ENCODE peak calls at places on chromosome 3, in seven cellular contexts. L is fibroblast of pulmonary artery; P is CD8-positive, alpha-beta T cell; Z is PC-9; U is AG09309; N is lower leg skin; J is HL-60. Q is an unnamed sample.

GRCh38 chr3:124108446-124108845 is 116.5 kb upstream of the ROPN1 start:
- DNase-seq in L (no peak), P (no peak), Z (no peak), U (no peak), N (no peak), J (no peak), Q (no peak)

GRCh38 chr3:170603770-170604510 is 18.1 kb upstream of the SLC7A14 start:
- DNase-seq in L (peak), P (no peak), Z (no peak), U (no peak), N (no peak), J (no peak), Q (no peak)

GRCh38 chr3:179973931-179974361 is 62.8 kb downstream of the PEX5L start:
- DNase-seq in L (no peak), P (no peak), Z (no peak), U (no peak), N (no peak), J (no peak), Q (no peak)

GRCh38 chr3:126526668-126527005 is 2.7 kb downstream of the CHST13 start:
- DNase-seq in L (no peak), P (no peak), Z (no peak), U (no peak), N (no peak), J (no peak), Q (no peak)

GRCh38 chr3:169146112-169146665 is 517.3 kb downstream of the MECOM start:
- DNase-seq in L (peak), P (no peak), Z (peak), U (no peak), N (no peak), J (no peak), Q (peak)

GRCh38 chr3:152835311-152836102 is 576 bp downstream of the P2RY1 start:
- DNase-seq in L (peak), P (no peak), Z (peak), U (no peak), N (peak), J (peak), Q (peak)

GRCh38 chr3:22928716-22929115 is 274.4 kb upstream of the UBE2E2 start:
- DNase-seq in L (no peak), P (no peak), Z (no peak), U (no peak), N (no peak), J (no peak), Q (no peak)

GRCh38 chr3:123294296-123294938 is 92.7 kb downstream of the SEC22A start:
- DNase-seq in L (no peak), P (no peak), Z (no peak), U (no peak), N (no peak), J (no peak), Q (no peak)

GRCh38 chr3:57673158-57673557 is 19.7 kb downstream of the DENND6A start:
- DNase-seq in L (no peak), P (no peak), Z (no peak), U (no peak), N (no peak), J (no peak), Q (no peak)

GRCh38 chr3:169104541-169104940 is 559.0 kb downstream of the MECOM start:
- DNase-seq in L (peak), P (no peak), Z (no peak), U (no peak), N (no peak), J (no peak), Q (peak)

GRCh38 chr3:16528581-16528993 is 15.1 kb upstream of the RFTN1 start:
- DNase-seq in L (no peak), P (no peak), Z (no peak), U (no peak), N (no peak), J (no peak), Q (peak)

GRCh38 chr3:112466041-112466440 is 33.2 kb downstream of the BTLA start:
- DNase-seq in L (no peak), P (no peak), Z (no peak), U (no peak), N (no peak), J (no peak), Q (no peak)

GRCh38 chr3:171791695-171792082 is 18.6 kb downstream of the PLD1 start:
- DNase-seq in L (peak), P (no peak), Z (peak), U (no peak), N (no peak), J (no peak), Q (peak)

GRCh38 chr3:55511895-55512585 is 24.9 kb upstream of the WNT5A start:
- DNase-seq in L (peak), P (no peak), Z (no peak), U (no peak), N (no peak), J (no peak), Q (peak)

GRCh38 chr3:191366675-191367074 is 36.3 kb upstream of the UTS2B start:
- DNase-seq in L (peak), P (no peak), Z (no peak), U (no peak), N (no peak), J (no peak), Q (peak)

GRCh38 chr3:56207913-56208312 is 260.4 kb downstream of the ERC2 start:
- DNase-seq in L (no peak), P (no peak), Z (no peak), U (no peak), N (no peak), J (no peak), Q (peak)

GRCh38 chr3:143855183-143855582 is 6.9 kb upstream of the SLC9A9 start:
- DNase-seq in L (no peak), P (no peak), Z (no peak), U (no peak), N (no peak), J (no peak), Q (no peak)

GRCh38 chr3:196969660-196970546 is 1.3 kb upstream of the PIGZ start:
- DNase-seq in L (peak), P (peak), Z (peak), U (no peak), N (no peak), J (peak), Q (peak)

DNA sequence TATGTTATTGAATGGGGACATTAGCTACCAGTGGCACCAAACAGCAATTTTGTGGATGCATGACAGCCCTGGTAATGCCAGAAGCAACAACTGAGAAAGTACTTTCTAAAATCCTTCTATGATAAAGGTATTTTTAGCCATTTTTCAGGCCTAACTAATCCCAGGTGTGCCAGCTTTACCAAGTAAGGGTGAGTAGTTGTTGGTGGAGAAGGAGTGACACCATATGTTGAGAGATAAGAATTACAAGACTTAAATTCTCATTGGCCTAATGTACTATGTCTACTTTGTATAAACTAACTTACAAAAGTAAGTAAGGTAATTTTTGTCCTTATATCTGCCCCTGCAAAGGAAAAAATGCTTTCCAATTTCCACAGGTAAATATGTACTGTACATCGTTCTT is 4.1 kb upstream of the COX17 start:
- DNase-seq in L (peak), P (no peak), Z (no peak), U (no peak), N (no peak), J (no peak), Q (peak)
- TF ChIP-seq CTCF in L (peak), P (peak), Z (peak), U (peak), N (no peak), J (peak), Q (peak)

GRCh38 chr3:141764041-141764440 is 833 bp downstream of the GRK7 start:
- DNase-seq in L (no peak), P (no peak), Z (no peak), U (no peak), N (no peak), J (no peak), Q (no peak)

GRCh38 chr3:141764946-141765345 is 1.7 kb downstream of the GRK7 start:
- DNase-seq in L (peak), P (no peak), Z (no peak), U (no peak), N (no peak), J (no peak), Q (peak)

GRCh38 chr3:141767062-141767461 is 3.9 kb downstream of the GRK7 start:
- DNase-seq in L (no peak), P (no peak), Z (no peak), U (no peak), N (no peak), J (no peak), Q (no peak)

GRCh38 chr3:141763088-141763750 is at the start of gene GRK7:
- DNase-seq in L (no peak), P (no peak), Z (no peak), U (no peak), N (no peak), J (no peak), Q (no peak)
- H3K4me3 ChIP-seq in L (no peak), P (no peak), Z (no peak), U (no peak), N (no peak), J (no peak), Q (no peak)

GRCh38 chr3:138412821-138413531 is 21.4 kb upstream of the ESYT3 start:
- DNase-seq in L (peak), P (no peak), Z (no peak), U (no peak), N (no peak), J (peak), Q (peak)
- TF ChIP-seq CTCF in L (no peak), P (no peak), Z (no peak), U (no peak), N (no peak), J (no peak), Q (no peak)

GRCh38 chr3:38027466-38028465 is 1.7 kb downstream of the PLCD1 start:
- DNase-seq in L (no peak), P (no peak), Z (peak), U (no peak), N (no peak), J (no peak), Q (no peak)
- H3K4me3 ChIP-seq in L (no peak), P (no peak), Z (no peak), U (no peak), N (no peak), J (no peak), Q (no peak)

GRCh38 chr3:12471228-12471627 is 13.1 kb upstream of the TSEN2 start:
- DNase-seq in L (no peak), P (no peak), Z (peak), U (no peak), N (no peak), J (no peak), Q (no peak)
- TF ChIP-seq CTCF in L (no peak), P (no peak), Z (peak), U (no peak), N (no peak), J (no peak), Q (no peak)